ENCODE peak calls at places on chromosomes 7 and 10, in six cellular contexts. One of them, this sample, is unnamed.

GRCh38 chr7:81256991-81257390 is 338.1 kb upstream of the SEMA3C start:
- DNase-seq in RPMI8226: peak
- DNase-seq in psoas muscle: no peak
- DNase-seq in iris pigment epithelial cell: no peak
- DNase-seq in activated B cell treated with CpG ODN at 0.5 μM for 24 hours: no peak
- DNase-seq in caudate nucleus: no peak
- DNase-seq in this sample: no peak

GRCh38 chr10:33122014-33122788 is 164.2 kb upstream of the ITGB1 start:
- DNase-seq in iris pigment epithelial cell: peak
- DNase-seq in activated B cell treated with CpG ODN at 0.5 μM for 24 hours: no peak
- DNase-seq in RPMI8226: no peak
- DNase-seq in psoas muscle: no peak
- DNase-seq in caudate nucleus: no peak
- DNase-seq in this sample: no peak

GRCh38 chr10:118594392-118595063 is 920 bp downstream of the PRLHR start:
- DNase-seq in caudate nucleus: peak
- DNase-seq in RPMI8226: peak
- DNase-seq in activated B cell treated with CpG ODN at 0.5 μM for 24 hours: no peak
- DNase-seq in iris pigment epithelial cell: peak
- DNase-seq in psoas muscle: peak
- DNase-seq in this sample: no peak

GRCh38 chr10:17227367-17228080 is 517 bp upstream of the VIM start:
- DNase-seq in psoas muscle: no peak
- DNase-seq in activated B cell treated with CpG ODN at 0.5 μM for 24 hours: no peak
- DNase-seq in iris pigment epithelial cell: peak
- DNase-seq in caudate nucleus: no peak
- DNase-seq in RPMI8226: peak
- DNase-seq in this sample: no peak

GRCh38 chr7:74078461-74078860 is 5.1 kb upstream of the LIMK1 start:
- DNase-seq in iris pigment epithelial cell: no peak
- DNase-seq in caudate nucleus: no peak
- DNase-seq in RPMI8226: no peak
- DNase-seq in psoas muscle: no peak
- DNase-seq in activated B cell treated with CpG ODN at 0.5 μM for 24 hours: no peak
- DNase-seq in this sample: no peak

GRCh38 chr10:7561216-7561893 is 105.4 kb downstream of the ITIH5 start:
- DNase-seq in psoas muscle: peak
- DNase-seq in caudate nucleus: peak
- DNase-seq in activated B cell treated with CpG ODN at 0.5 μM for 24 hours: no peak
- DNase-seq in iris pigment epithelial cell: no peak
- DNase-seq in RPMI8226: no peak
- DNase-seq in this sample: peak

GRCh38 chr7:66734006-66734405 is 6.5 kb upstream of the RABGEF1 start:
- DNase-seq in RPMI8226: no peak
- DNase-seq in psoas muscle: no peak
- DNase-seq in iris pigment epithelial cell: no peak
- DNase-seq in activated B cell treated with CpG ODN at 0.5 μM for 24 hours: no peak
- DNase-seq in caudate nucleus: no peak
- DNase-seq in this sample: no peak

GRCh38 chr10:114703377-114704125 is 45.5 kb upstream of the ABLIM1 start:
- DNase-seq in psoas muscle: no peak
- DNase-seq in iris pigment epithelial cell: no peak
- DNase-seq in activated B cell treated with CpG ODN at 0.5 μM for 24 hours: no peak
- DNase-seq in RPMI8226: peak
- DNase-seq in caudate nucleus: no peak
- DNase-seq in this sample: no peak

GRCh38 chr10:37263304-37263703 is 137.9 kb downstream of the ANKRD30A start:
- DNase-seq in activated B cell treated with CpG ODN at 0.5 μM for 24 hours: no peak
- DNase-seq in iris pigment epithelial cell: no peak
- DNase-seq in psoas muscle: no peak
- DNase-seq in caudate nucleus: no peak
- DNase-seq in RPMI8226: peak
- DNase-seq in this sample: no peak

GRCh38 chr7:98760201-98760651 is 109.6 kb downstream of the TMEM130 start:
- DNase-seq in psoas muscle: no peak
- DNase-seq in activated B cell treated with CpG ODN at 0.5 μM for 24 hours: no peak
- DNase-seq in iris pigment epithelial cell: no peak
- DNase-seq in RPMI8226: no peak
- DNase-seq in caudate nucleus: peak
- DNase-seq in this sample: no peak

GRCh38 chr7:105644937-105645336 is 63.6 kb upstream of the EFCAB10 start:
- DNase-seq in iris pigment epithelial cell: no peak
- DNase-seq in RPMI8226: peak
- DNase-seq in caudate nucleus: no peak
- DNase-seq in activated B cell treated with CpG ODN at 0.5 μM for 24 hours: no peak
- DNase-seq in psoas muscle: no peak
- DNase-seq in this sample: no peak

GRCh38 chr7:155348806-155349205 is 51.1 kb downstream of the INSIG1 start:
- DNase-seq in iris pigment epithelial cell: no peak
- DNase-seq in activated B cell treated with CpG ODN at 0.5 μM for 24 hours: no peak
- DNase-seq in RPMI8226: no peak
- DNase-seq in caudate nucleus: no peak
- DNase-seq in psoas muscle: peak
- DNase-seq in this sample: no peak

GRCh38 chr10:132387723-132388210 is 9.2 kb upstream of the PWWP2B start:
- DNase-seq in activated B cell treated with CpG ODN at 0.5 μM for 24 hours: peak
- DNase-seq in psoas muscle: peak
- DNase-seq in RPMI8226: peak
- DNase-seq in caudate nucleus: no peak
- DNase-seq in iris pigment epithelial cell: no peak
- DNase-seq in this sample: peak

GRCh38 chr7:116786791-116787443 is 75.5 kb upstream of the CAPZA2 start:
- DNase-seq in RPMI8226: peak
- DNase-seq in activated B cell treated with CpG ODN at 0.5 μM for 24 hours: no peak
- DNase-seq in caudate nucleus: no peak
- DNase-seq in psoas muscle: no peak
- DNase-seq in iris pigment epithelial cell: peak
- DNase-seq in this sample: no peak

GRCh38 chr7:6375346-6376101 is 72.2 kb downstream of the DAGLB start:
- DNase-seq in caudate nucleus: no peak
- DNase-seq in activated B cell treated with CpG ODN at 0.5 μM for 24 hours: peak
- DNase-seq in RPMI8226: peak
- DNase-seq in iris pigment epithelial cell: peak
- DNase-seq in psoas muscle: no peak
- DNase-seq in this sample: no peak

GRCh38 chr7:130281227-130281626 is 11.7 kb upstream of the CPA4 start:
- DNase-seq in RPMI8226: no peak
- DNase-seq in iris pigment epithelial cell: peak
- DNase-seq in psoas muscle: no peak
- DNase-seq in activated B cell treated with CpG ODN at 0.5 μM for 24 hours: no peak
- DNase-seq in caudate nucleus: no peak
- DNase-seq in this sample: no peak

GRCh38 chr7:47941136-47941844 is 7.0 kb downstream of the PKD1L1 start:
- DNase-seq in caudate nucleus: no peak
- DNase-seq in psoas muscle: no peak
- DNase-seq in activated B cell treated with CpG ODN at 0.5 μM for 24 hours: no peak
- DNase-seq in iris pigment epithelial cell: peak
- DNase-seq in RPMI8226: no peak
- DNase-seq in this sample: peak

GRCh38 chr10:44706745-44707144 is 204.4 kb upstream of the TMEM72 start:
- DNase-seq in psoas muscle: no peak
- DNase-seq in iris pigment epithelial cell: peak
- DNase-seq in RPMI8226: no peak
- DNase-seq in activated B cell treated with CpG ODN at 0.5 μM for 24 hours: no peak
- DNase-seq in caudate nucleus: no peak
- DNase-seq in this sample: no peak

GRCh38 chr10:95798307-95798850 is 42.4 kb downstream of the ENTPD1 start:
- DNase-seq in activated B cell treated with CpG ODN at 0.5 μM for 24 hours: no peak
- DNase-seq in RPMI8226: no peak
- DNase-seq in caudate nucleus: no peak
- DNase-seq in iris pigment epithelial cell: no peak
- DNase-seq in psoas muscle: no peak
- DNase-seq in this sample: no peak

GRCh38 chr10:30849636-30850035 is 182.0 kb downstream of the ZNF438 start:
- DNase-seq in RPMI8226: no peak
- DNase-seq in activated B cell treated with CpG ODN at 0.5 μM for 24 hours: no peak
- DNase-seq in iris pigment epithelial cell: no peak
- DNase-seq in caudate nucleus: no peak
- DNase-seq in psoas muscle: no peak
- DNase-seq in this sample: no peak

GRCh38 chr7:28203498-28204240 is 23.1 kb upstream of the JAZF1 start:
- DNase-seq in iris pigment epithelial cell: peak
- DNase-seq in activated B cell treated with CpG ODN at 0.5 μM for 24 hours: no peak
- DNase-seq in psoas muscle: no peak
- DNase-seq in caudate nucleus: no peak
- DNase-seq in RPMI8226: no peak
- DNase-seq in this sample: no peak

GRCh38 chr10:50621981-50622496 is 1.7 kb downstream of the SGMS1 start:
- DNase-seq in iris pigment epithelial cell: peak
- DNase-seq in activated B cell treated with CpG ODN at 0.5 μM for 24 hours: peak
- DNase-seq in RPMI8226: peak
- DNase-seq in psoas muscle: peak
- DNase-seq in caudate nucleus: peak
- DNase-seq in this sample: peak

GRCh38 chr7:96770758-96771157 is 61.1 kb upstream of the SEM1 start:
- DNase-seq in iris pigment epithelial cell: no peak
- DNase-seq in psoas muscle: no peak
- DNase-seq in caudate nucleus: no peak
- DNase-seq in activated B cell treated with CpG ODN at 0.5 μM for 24 hours: no peak
- DNase-seq in RPMI8226: no peak
- DNase-seq in this sample: no peak

GRCh38 chr10:51030480-51030879 is 43.8 kb upstream of the PRKG1 start:
- DNase-seq in caudate nucleus: no peak
- DNase-seq in RPMI8226: no peak
- DNase-seq in psoas muscle: no peak
- DNase-seq in activated B cell treated with CpG ODN at 0.5 μM for 24 hours: no peak
- DNase-seq in iris pigment epithelial cell: no peak
- DNase-seq in this sample: no peak

GRCh38 chr10:106595281-106595680 is 569.2 kb downstream of the SORCS1 start:
- DNase-seq in caudate nucleus: peak
- DNase-seq in activated B cell treated with CpG ODN at 0.5 μM for 24 hours: no peak
- DNase-seq in psoas muscle: no peak
- DNase-seq in RPMI8226: no peak
- DNase-seq in iris pigment epithelial cell: no peak
- DNase-seq in this sample: no peak

GRCh38 chr10:101690461-101690860 is 4.5 kb downstream of the FBXW4 start:
- DNase-seq in psoas muscle: no peak
- DNase-seq in iris pigment epithelial cell: peak
- DNase-seq in RPMI8226: no peak
- DNase-seq in activated B cell treated with CpG ODN at 0.5 μM for 24 hours: no peak
- DNase-seq in caudate nucleus: no peak
- DNase-seq in this sample: no peak

GRCh38 chr7:103073989-103074518 is 542 bp downstream of the FBXL13 start:
- DNase-seq in caudate nucleus: no peak
- DNase-seq in psoas muscle: no peak
- DNase-seq in RPMI8226: no peak
- DNase-seq in iris pigment epithelial cell: no peak
- DNase-seq in activated B cell treated with CpG ODN at 0.5 μM for 24 hours: no peak
- DNase-seq in this sample: no peak

GRCh38 chr7:79361214-79361613 is 92.3 kb downstream of the MAGI2 start:
- DNase-seq in RPMI8226: no peak
- DNase-seq in psoas muscle: no peak
- DNase-seq in activated B cell treated with CpG ODN at 0.5 μM for 24 hours: no peak
- DNase-seq in caudate nucleus: no peak
- DNase-seq in iris pigment epithelial cell: no peak
- DNase-seq in this sample: no peak

GRCh38 chr10:99394761-99395386 is 35.5 kb downstream of the GOT1 start:
- DNase-seq in caudate nucleus: no peak
- DNase-seq in iris pigment epithelial cell: no peak
- DNase-seq in psoas muscle: no peak
- DNase-seq in RPMI8226: peak
- DNase-seq in activated B cell treated with CpG ODN at 0.5 μM for 24 hours: no peak
- DNase-seq in this sample: no peak

GRCh38 chr10:60138026-60138425 is 231.7 kb upstream of the CCDC6 start:
- DNase-seq in iris pigment epithelial cell: no peak
- DNase-seq in psoas muscle: no peak
- DNase-seq in RPMI8226: no peak
- DNase-seq in activated B cell treated with CpG ODN at 0.5 μM for 24 hours: no peak
- DNase-seq in caudate nucleus: no peak
- DNase-seq in this sample: no peak

GRCh38 chr7:41033526-41033925 is 669.4 kb downstream of the INHBA start:
- DNase-seq in RPMI8226: no peak
- DNase-seq in caudate nucleus: no peak
- DNase-seq in activated B cell treated with CpG ODN at 0.5 μM for 24 hours: no peak
- DNase-seq in iris pigment epithelial cell: peak
- DNase-seq in psoas muscle: no peak
- DNase-seq in this sample: no peak

GRCh38 chr10:114043532-114044250 is at the start of gene ADRB1:
- DNase-seq in psoas muscle: peak
- DNase-seq in RPMI8226: no peak
- DNase-seq in iris pigment epithelial cell: peak
- DNase-seq in caudate nucleus: peak
- DNase-seq in activated B cell treated with CpG ODN at 0.5 μM for 24 hours: no peak
- DNase-seq in this sample: peak

GRCh38 chr7:95297041-95297440 is 27.3 kb downstream of the PON1 start:
- DNase-seq in caudate nucleus: no peak
- DNase-seq in activated B cell treated with CpG ODN at 0.5 μM for 24 hours: no peak
- DNase-seq in iris pigment epithelial cell: no peak
- DNase-seq in psoas muscle: no peak
- DNase-seq in RPMI8226: no peak
- DNase-seq in this sample: no peak

GRCh38 chr7:130421685-130422084 is 19.1 kb downstream of the CEP41 start:
- DNase-seq in activated B cell treated with CpG ODN at 0.5 μM for 24 hours: no peak
- DNase-seq in iris pigment epithelial cell: peak
- DNase-seq in RPMI8226: peak
- DNase-seq in caudate nucleus: no peak
- DNase-seq in psoas muscle: no peak
- DNase-seq in this sample: no peak

GRCh38 chr7:136925556-136925955 is 57.1 kb downstream of the CHRM2 start:
- DNase-seq in caudate nucleus: no peak
- DNase-seq in iris pigment epithelial cell: peak
- DNase-seq in RPMI8226: no peak
- DNase-seq in activated B cell treated with CpG ODN at 0.5 μM for 24 hours: no peak
- DNase-seq in psoas muscle: no peak
- DNase-seq in this sample: no peak

GRCh38 chr10:24762161-24762924 is 38.7 kb upstream of the ARHGAP21 start:
- DNase-seq in iris pigment epithelial cell: peak
- DNase-seq in caudate nucleus: no peak
- DNase-seq in activated B cell treated with CpG ODN at 0.5 μM for 24 hours: no peak
- DNase-seq in RPMI8226: no peak
- DNase-seq in psoas muscle: no peak
- DNase-seq in this sample: no peak

GRCh38 chr7:75915416-75916156 is 631 bp downstream of the POR start:
- DNase-seq in RPMI8226: peak
- DNase-seq in caudate nucleus: peak
- DNase-seq in activated B cell treated with CpG ODN at 0.5 μM for 24 hours: peak
- DNase-seq in iris pigment epithelial cell: peak
- DNase-seq in psoas muscle: peak
- DNase-seq in this sample: no peak

GRCh38 chr10:6995846-6996245 is 415.0 kb downstream of the SFMBT2 start:
- DNase-seq in psoas muscle: no peak
- DNase-seq in caudate nucleus: no peak
- DNase-seq in RPMI8226: no peak
- DNase-seq in activated B cell treated with CpG ODN at 0.5 μM for 24 hours: no peak
- DNase-seq in iris pigment epithelial cell: no peak
- DNase-seq in this sample: no peak